ENCODE peak calls at places on chromosome 17, in seven cellular contexts. Y, R, V, N, H, M and A are unnamed samples.

GRCh38 chr17:1125775-1126120 is 54.0 kb downstream of the ABR start:
- DNase-seq in Y (no peak), R (no peak), V (no peak), N (no peak), H (no peak), M (no peak), A (no peak)

GRCh38 chr17:74520790-74521480 is 10.3 kb downstream of the CD300LB start:
- DNase-seq in Y (no peak), R (no peak), V (no peak), N (no peak), H (no peak), M (no peak), A (peak)

GRCh38 chr17:7549401-7550055 is 670 bp downstream of the TNFSF12 start:
- DNase-seq in Y (no peak), R (no peak), V (no peak), N (no peak), H (no peak), M (peak), A (no peak)

GRCh38 chr17:50488880-50489279 is 10.2 kb downstream of the RSAD1 start:
- DNase-seq in Y (no peak), R (no peak), V (no peak), N (no peak), H (no peak), M (no peak), A (peak)

GRCh38 chr17:41529491-41529915 is 1.4 kb upstream of the KRT19 start:
- DNase-seq in Y (no peak), R (no peak), V (no peak), N (no peak), H (no peak), M (no peak), A (no peak)

GRCh38 chr17:27529230-27529796 is 73.1 kb downstream of the KSR1 start:
- DNase-seq in Y (no peak), R (no peak), V (no peak), N (peak), H (peak), M (no peak), A (no peak)

GRCh38 chr17:913207-913606 is 66.4 kb downstream of the NXN start:
- DNase-seq in Y (no peak), R (no peak), V (no peak), N (no peak), H (no peak), M (no peak), A (no peak)

GRCh38 chr17:32527146-32527545 is 40.4 kb downstream of the CDK5R1 start:
- DNase-seq in Y (no peak), R (no peak), V (no peak), N (no peak), H (no peak), M (no peak), A (no peak)